ENCODE peak calls at places on chromosomes 12 and 14, in seven cellular contexts. One of them, this sample, is unnamed. For H3K4me1, the result is how much of the 10 kb centered on the place peaks cover.

GRCh38 chr12:4807116-4807783 is 87.0 kb downstream of the GALNT8 start:
- DNase-seq in A549: no peak
- DNase-seq in psoas muscle: no peak
- DNase-seq in esophagus squamous epithelium: no peak
- DNase-seq in mammary epithelial cell: no peak
- DNase-seq in heart right ventricle: no peak
- DNase-seq in tibial nerve: no peak
- DNase-seq in this sample: no peak

GRCh38 chr12:12872139-12872933 is 19.0 kb upstream of the GPRC5A start:
- DNase-seq in A549: peak
- DNase-seq in psoas muscle: no peak
- DNase-seq in esophagus squamous epithelium: no peak
- DNase-seq in mammary epithelial cell: peak
- DNase-seq in heart right ventricle: no peak
- DNase-seq in tibial nerve: no peak
- DNase-seq in this sample: peak

GRCh38 chr12:102061096-102061555 is 665 bp downstream of the WASHC3 start:
- DNase-seq in A549: no peak
- DNase-seq in psoas muscle: no peak
- DNase-seq in esophagus squamous epithelium: no peak
- DNase-seq in mammary epithelial cell: peak
- DNase-seq in heart right ventricle: no peak
- DNase-seq in tibial nerve: no peak
- DNase-seq in this sample: no peak

GRCh38 chr14:64766430-64767151 is 62.4 kb downstream of the PLEKHG3 start:
- DNase-seq in A549: no peak
- DNase-seq in psoas muscle: no peak
- DNase-seq in esophagus squamous epithelium: no peak
- DNase-seq in mammary epithelial cell: peak
- DNase-seq in heart right ventricle: no peak
- DNase-seq in tibial nerve: no peak
- DNase-seq in this sample: peak

GRCh38 chr12:88227263-88227662 is 85.2 kb downstream of the TMTC3 start:
- DNase-seq in A549: no peak
- DNase-seq in psoas muscle: no peak
- DNase-seq in esophagus squamous epithelium: no peak
- DNase-seq in mammary epithelial cell: no peak
- DNase-seq in heart right ventricle: no peak
- DNase-seq in tibial nerve: no peak
- DNase-seq in this sample: no peak

GRCh38 chr14:49585803-49586672 is at the start of gene RPS29:
- DNase-seq in A549: peak
- DNase-seq in psoas muscle: peak
- DNase-seq in esophagus squamous epithelium: peak
- DNase-seq in mammary epithelial cell: peak
- DNase-seq in heart right ventricle: peak
- DNase-seq in tibial nerve: peak
- DNase-seq in this sample: peak

GRCh38 chr14:62745496-62745895 is 299.8 kb downstream of the KCNH5 start:
- DNase-seq in A549: no peak
- DNase-seq in psoas muscle: no peak
- DNase-seq in esophagus squamous epithelium: no peak
- DNase-seq in mammary epithelial cell: peak
- DNase-seq in heart right ventricle: no peak
- DNase-seq in tibial nerve: no peak
- DNase-seq in this sample: no peak

GRCh38 chr12:104370989-104371870 is 67.7 kb downstream of the EID3 start:
- DNase-seq in A549: peak
- DNase-seq in psoas muscle: no peak
- DNase-seq in esophagus squamous epithelium: no peak
- DNase-seq in mammary epithelial cell: peak
- DNase-seq in heart right ventricle: no peak
- DNase-seq in tibial nerve: no peak
- DNase-seq in this sample: no peak

GRCh38 chr14:99134333-99135046 is 137.5 kb downstream of the BCL11B start:
- DNase-seq in A549: no peak
- DNase-seq in psoas muscle: no peak
- DNase-seq in esophagus squamous epithelium: no peak
- DNase-seq in mammary epithelial cell: no peak
- DNase-seq in heart right ventricle: no peak
- DNase-seq in tibial nerve: no peak
- DNase-seq in this sample: no peak

GRCh38 chr12:67572492-67572891 is 76.1 kb upstream of the DYRK2 start:
- DNase-seq in A549: no peak
- DNase-seq in psoas muscle: no peak
- DNase-seq in esophagus squamous epithelium: no peak
- DNase-seq in mammary epithelial cell: no peak
- DNase-seq in heart right ventricle: no peak
- DNase-seq in tibial nerve: no peak
- DNase-seq in this sample: no peak

GRCh38 chr14:103385994-103386491 is 828 bp downstream of the MARK3 start:
- DNase-seq in A549: no peak
- DNase-seq in psoas muscle: peak
- DNase-seq in esophagus squamous epithelium: no peak
- DNase-seq in mammary epithelial cell: no peak
- DNase-seq in heart right ventricle: peak
- DNase-seq in tibial nerve: peak
- DNase-seq in this sample: peak

GRCh38 chr12:22625671-22626251 is 790 bp downstream of the ETNK1 start:
- DNase-seq in A549: peak
- DNase-seq in psoas muscle: peak
- DNase-seq in esophagus squamous epithelium: no peak
- DNase-seq in mammary epithelial cell: peak
- DNase-seq in heart right ventricle: peak
- DNase-seq in tibial nerve: peak
- DNase-seq in this sample: no peak

GRCh38 chr12:116592116-116592637 is 33.0 kb downstream of the MAP1LC3B2 start:
- DNase-seq in A549: no peak
- DNase-seq in psoas muscle: peak
- DNase-seq in esophagus squamous epithelium: no peak
- DNase-seq in mammary epithelial cell: no peak
- DNase-seq in heart right ventricle: no peak
- DNase-seq in tibial nerve: no peak
- DNase-seq in this sample: peak

GRCh38 chr12:69415471-69416275 is 54.5 kb upstream of the FRS2 start:
- DNase-seq in A549: peak
- DNase-seq in psoas muscle: peak
- DNase-seq in esophagus squamous epithelium: no peak
- DNase-seq in mammary epithelial cell: peak
- DNase-seq in heart right ventricle: peak
- DNase-seq in tibial nerve: peak
- DNase-seq in this sample: peak

GRCh38 chr12:27595231-27595642 is 71.2 kb downstream of the PPFIBP1 start:
- DNase-seq in A549: peak
- DNase-seq in psoas muscle: no peak
- DNase-seq in esophagus squamous epithelium: no peak
- DNase-seq in mammary epithelial cell: no peak
- DNase-seq in heart right ventricle: peak
- DNase-seq in tibial nerve: peak
- DNase-seq in this sample: no peak

GRCh38 chr14:53847057-53847456 is 109.6 kb downstream of the BMP4 start:
- DNase-seq in A549: no peak
- DNase-seq in psoas muscle: no peak
- DNase-seq in esophagus squamous epithelium: no peak
- DNase-seq in mammary epithelial cell: no peak
- DNase-seq in heart right ventricle: no peak
- DNase-seq in tibial nerve: no peak
- DNase-seq in this sample: no peak

GRCh38 chr14:55730602-55731001 is 150.6 kb downstream of the KTN1 start:
- DNase-seq in A549: peak
- DNase-seq in psoas muscle: no peak
- DNase-seq in esophagus squamous epithelium: no peak
- DNase-seq in mammary epithelial cell: no peak
- DNase-seq in heart right ventricle: no peak
- DNase-seq in tibial nerve: no peak
- DNase-seq in this sample: no peak

GRCh38 chr14:34067587-34067986 is 116.7 kb upstream of the EGLN3 start:
- DNase-seq in A549: no peak
- DNase-seq in psoas muscle: no peak
- DNase-seq in esophagus squamous epithelium: no peak
- DNase-seq in mammary epithelial cell: no peak
- DNase-seq in heart right ventricle: no peak
- DNase-seq in tibial nerve: no peak
- DNase-seq in this sample: no peak

GRCh38 chr12:32568241-32568640 is 110.9 kb upstream of the DNM1L start:
- DNase-seq in A549: peak
- DNase-seq in psoas muscle: no peak
- DNase-seq in esophagus squamous epithelium: no peak
- DNase-seq in mammary epithelial cell: peak
- DNase-seq in heart right ventricle: no peak
- DNase-seq in tibial nerve: no peak
- DNase-seq in this sample: no peak

GRCh38 chr12:19211802-19212201 is 82.3 kb downstream of the PLEKHA5 start:
- DNase-seq in A549: no peak
- DNase-seq in psoas muscle: no peak
- DNase-seq in esophagus squamous epithelium: no peak
- DNase-seq in mammary epithelial cell: no peak
- DNase-seq in heart right ventricle: no peak
- DNase-seq in tibial nerve: no peak
- DNase-seq in this sample: no peak

GRCh38 chr14:100103261-100104005 is 38.2 kb downstream of the EVL start:
- DNase-seq in A549: no peak
- DNase-seq in psoas muscle: no peak
- DNase-seq in esophagus squamous epithelium: no peak
- DNase-seq in mammary epithelial cell: no peak
- DNase-seq in heart right ventricle: peak
- DNase-seq in tibial nerve: peak
- DNase-seq in this sample: no peak

GRCh38 chr12:31321565-31322228 is 4.3 kb downstream of the SINHCAF start:
- DNase-seq in A549: no peak
- DNase-seq in psoas muscle: no peak
- DNase-seq in esophagus squamous epithelium: no peak
- DNase-seq in mammary epithelial cell: no peak
- DNase-seq in heart right ventricle: no peak
- DNase-seq in tibial nerve: no peak
- DNase-seq in this sample: no peak

GRCh38 chr12:123139926-123140674 is 10.8 kb downstream of the PITPNM2 start:
- DNase-seq in A549: peak
- DNase-seq in psoas muscle: peak
- DNase-seq in esophagus squamous epithelium: no peak
- DNase-seq in mammary epithelial cell: peak
- DNase-seq in heart right ventricle: no peak
- DNase-seq in tibial nerve: no peak
- DNase-seq in this sample: no peak
- H3K27ac ChIP-seq in A549: peak
- H3K27ac ChIP-seq in psoas muscle: peak
- H3K27ac ChIP-seq in esophagus squamous epithelium: peak
- H3K27ac ChIP-seq in mammary epithelial cell: no peak
- H3K27ac ChIP-seq in heart right ventricle: peak
- H3K27ac ChIP-seq in tibial nerve: peak
- H3K27ac ChIP-seq in this sample: peak

DNA sequence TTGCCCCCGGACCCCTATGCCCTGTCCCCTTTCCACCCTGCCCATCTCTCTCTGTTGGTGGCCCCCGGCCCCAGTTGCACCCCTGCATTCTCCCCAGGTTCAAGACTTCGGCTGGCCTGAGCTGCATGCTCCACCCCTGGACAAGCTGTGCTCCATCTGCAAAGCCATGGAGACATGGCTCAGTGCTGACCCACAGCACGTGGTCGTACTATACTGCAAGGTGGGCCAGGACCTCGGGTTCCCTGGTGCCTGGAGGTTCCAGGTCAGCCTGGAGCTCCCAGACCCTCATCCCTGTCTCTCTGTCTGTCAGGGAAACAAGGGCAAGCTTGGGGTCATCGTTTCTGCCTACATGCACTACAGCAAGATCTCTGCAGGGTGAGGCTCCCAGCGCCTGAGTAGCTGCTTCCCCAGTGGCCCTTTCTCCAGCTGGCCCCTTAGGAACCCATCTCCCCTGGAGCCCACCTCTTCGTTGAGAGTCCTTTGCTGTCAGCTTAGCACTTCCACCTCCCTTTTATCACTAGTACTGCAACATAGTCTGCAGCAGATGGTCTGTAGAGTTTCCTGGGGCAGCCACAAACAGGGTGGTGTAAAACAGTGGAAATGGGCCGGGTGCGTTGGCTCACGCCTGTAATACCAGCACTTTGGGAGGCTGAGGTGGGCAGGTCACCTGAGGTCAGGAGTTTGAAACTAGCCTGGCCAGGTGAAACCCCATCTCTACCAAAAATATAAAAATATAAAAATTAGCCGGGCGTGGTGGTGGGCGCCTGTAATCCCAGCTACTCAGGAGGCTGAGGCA is 5.8 kb downstream of the TNS2 start:
- DNase-seq in A549: no peak
- DNase-seq in psoas muscle: no peak
- DNase-seq in esophagus squamous epithelium: no peak
- DNase-seq in mammary epithelial cell: no peak
- DNase-seq in heart right ventricle: no peak
- DNase-seq in tibial nerve: no peak
- DNase-seq in this sample: no peak
- H3K4me1 ChIP-seq in A549: under half
- H3K4me1 ChIP-seq in psoas muscle: under half
- H3K4me1 ChIP-seq in esophagus squamous epithelium: half or more
- H3K4me1 ChIP-seq in mammary epithelial cell: under half
- H3K4me1 ChIP-seq in heart right ventricle: half or more
- H3K4me1 ChIP-seq in tibial nerve: half or more
- H3K4me1 ChIP-seq in this sample: under half

GRCh38 chr12:43338848-43339526 is 213.0 kb downstream of the ADAMTS20 start:
- DNase-seq in A549: peak
- DNase-seq in psoas muscle: no peak
- DNase-seq in esophagus squamous epithelium: no peak
- DNase-seq in mammary epithelial cell: peak
- DNase-seq in heart right ventricle: peak
- DNase-seq in tibial nerve: peak
- DNase-seq in this sample: no peak
- TF ChIP-seq CTCF in A549: peak
- TF ChIP-seq CTCF in psoas muscle: peak
- TF ChIP-seq CTCF in esophagus squamous epithelium: peak
- TF ChIP-seq CTCF in mammary epithelial cell: peak
- TF ChIP-seq CTCF in heart right ventricle: peak
- TF ChIP-seq CTCF in tibial nerve: peak
- TF ChIP-seq CTCF in this sample: peak

GRCh38 chr12:121365416-121366062 is 13.3 kb upstream of the ANAPC5 start:
- DNase-seq in A549: no peak
- DNase-seq in psoas muscle: no peak
- DNase-seq in esophagus squamous epithelium: no peak
- DNase-seq in mammary epithelial cell: no peak
- DNase-seq in heart right ventricle: no peak
- DNase-seq in tibial nerve: no peak
- DNase-seq in this sample: no peak

GRCh38 chr12:121366063-121366459 is 13.8 kb upstream of the ANAPC5 start:
- DNase-seq in A549: no peak
- DNase-seq in psoas muscle: no peak
- DNase-seq in esophagus squamous epithelium: no peak
- DNase-seq in mammary epithelial cell: no peak
- DNase-seq in heart right ventricle: no peak
- DNase-seq in tibial nerve: no peak
- DNase-seq in this sample: no peak

DNA sequence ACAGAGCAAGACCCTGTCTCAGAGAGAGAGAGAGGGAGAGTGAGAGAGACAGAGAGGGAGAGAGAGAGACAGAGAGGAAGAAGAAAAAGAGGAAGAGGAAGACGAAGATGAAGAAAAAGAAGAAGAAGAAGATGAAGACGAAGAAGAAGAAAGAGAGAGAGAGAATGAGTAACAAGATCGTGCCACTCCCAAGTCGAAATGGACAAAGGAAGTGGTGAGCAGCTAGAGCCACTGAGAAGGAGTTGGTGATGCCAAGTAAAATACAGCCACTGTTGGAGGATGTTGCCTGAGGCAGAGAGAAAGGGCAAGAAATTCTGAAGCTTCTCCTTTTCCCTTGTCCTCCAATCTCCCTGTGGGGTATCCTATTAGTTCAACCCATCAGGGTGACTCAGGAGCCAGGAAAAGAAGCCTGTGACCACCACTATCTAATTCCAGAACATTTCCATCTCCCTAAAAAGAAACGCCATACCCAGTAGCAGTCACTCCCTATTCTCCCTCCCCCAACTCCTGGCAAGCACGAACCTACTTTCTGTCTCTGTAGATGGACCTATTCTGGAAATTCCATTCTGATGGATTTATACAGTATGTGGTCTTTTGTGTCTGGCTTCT is 12.6 kb upstream of the ANAPC5 start:
- DNase-seq in A549: no peak
- DNase-seq in psoas muscle: no peak
- DNase-seq in esophagus squamous epithelium: no peak
- DNase-seq in mammary epithelial cell: peak
- DNase-seq in heart right ventricle: no peak
- DNase-seq in tibial nerve: no peak
- DNase-seq in this sample: no peak
- H3K27ac ChIP-seq in A549: no peak
- H3K27ac ChIP-seq in psoas muscle: no peak
- H3K27ac ChIP-seq in esophagus squamous epithelium: no peak
- H3K27ac ChIP-seq in mammary epithelial cell: peak
- H3K27ac ChIP-seq in heart right ventricle: no peak
- H3K27ac ChIP-seq in tibial nerve: no peak
- H3K27ac ChIP-seq in this sample: no peak

This sample was measured in left lung.